ENCODE peak calls at places on chromosome 1, in ten cellular contexts. P is keratinocyte, D is PC-3, R is mucosa of descending colon, X is AG04450, H is prostate gland, V is A549, U is aorta, Q is transverse colon, E is left ventricle myocardium inferior. Y is an unnamed sample. For H3K9me3, the result is how much of the 10 kb centered on the place peaks cover.

GRCh38 chr1:97721221-97721620 is 199.6 kb downstream of the DPYD start:
- DNase-seq in R (no peak), P (no peak), X (no peak), E (no peak), D (no peak), V (no peak), Q (no peak), U (no peak), H (no peak), Y (no peak)

GRCh38 chr1:162385280-162385623 is 3.7 kb downstream of the C1orf226 start:
- DNase-seq in Q (no peak), H (no peak), D (no peak), V (no peak), R (no peak), U (no peak), P (no peak), E (no peak), X (no peak), Y (no peak)

GRCh38 chr1:109634771-109635750 is 15.4 kb downstream of the AMPD2 start:
- DNase-seq in H (peak), E (no peak), V (no peak), Q (no peak), R (peak), X (no peak), U (no peak), P (no peak), D (no peak), Y (no peak)

GRCh38 chr1:6124746-6125365 is 55.3 kb downstream of the CHD5 start:
- DNase-seq in Q (no peak), E (no peak), D (no peak), V (no peak), U (peak), R (peak), H (no peak), X (no peak), P (no peak), Y (no peak)

GRCh38 chr1:241499910-241500309 is 19.6 kb downstream of the FH start:
- DNase-seq in D (peak), R (no peak), E (no peak), X (peak), H (no peak), P (no peak), U (no peak), Q (no peak), V (peak), Y (no peak)

GRCh38 chr1:226457307-226457712 is 49.4 kb upstream of the PARP1 start:
- DNase-seq in Q (peak), U (no peak), V (peak), X (no peak), D (no peak), R (no peak), E (no peak), H (no peak), P (no peak), Y (no peak)

GRCh38 chr1:112719706-112720105 is 4.6 kb upstream of the PPM1J start:
- DNase-seq in X (no peak), H (no peak), P (no peak), V (no peak), R (no peak), D (no peak), E (no peak), U (no peak), Q (no peak), Y (no peak)

GRCh38 chr1:175317309-175317708 is 124.7 kb upstream of the KIAA0040 start:
- DNase-seq in V (no peak), U (no peak), R (no peak), X (no peak), E (no peak), D (peak), Q (no peak), H (no peak), P (no peak), Y (no peak)

GRCh38 chr1:212958175-212958574 is 7.8 kb downstream of the VASH2 start:
- DNase-seq in R (no peak), H (no peak), V (no peak), E (no peak), U (no peak), X (no peak), Q (no peak), D (no peak), P (no peak), Y (no peak)

GRCh38 chr1:173669491-173669941 is at the start of gene ANKRD45:
- DNase-seq in E (peak), H (peak), V (peak), U (peak), D (no peak), R (peak), P (no peak), X (no peak), Q (no peak), Y (peak)

GRCh38 chr1:248710305-248710900 is 7.8 kb upstream of the OR14I1 start:
- DNase-seq in H (no peak), P (no peak), Q (no peak), U (no peak), D (no peak), V (no peak), X (no peak), R (no peak), E (no peak), Y (no peak)
- H3K9me3 ChIP-seq in H (under half), P (under half), Q (under half), U (under half), D (under half), V (under half), X (under half), R (under half), E (under half), Y (under half)

GRCh38 chr1:151905070-151905442 is 4.3 kb downstream of the THEM4 start:
- DNase-seq in X (no peak), D (no peak), E (no peak), P (no peak), Q (no peak), H (no peak), R (no peak), U (no peak), V (no peak), Y (peak)
- H3K9me3 ChIP-seq in X (under half), D (under half), E (under half), P (under half), Q (under half), H (under half), R (under half), U (under half), V (under half), Y (under half)

GRCh38 chr1:31961536-31961935 is 23.4 kb upstream of the PTP4A2 start:
- DNase-seq in X (no peak), V (no peak), P (no peak), Q (no peak), R (no peak), U (no peak), D (no peak), E (no peak), H (no peak), Y (no peak)

GRCh38 chr1:31959521-31959920 is 21.4 kb upstream of the PTP4A2 start:
- DNase-seq in D (no peak), H (no peak), V (no peak), X (no peak), U (peak), R (no peak), Q (no peak), E (no peak), P (no peak), Y (no peak)

GRCh38 chr1:31955917-31956736 is 18.0 kb upstream of the PTP4A2 start:
- DNase-seq in D (peak), H (peak), Q (peak), X (peak), P (peak), R (peak), V (peak), E (peak), U (peak), Y (peak)

GRCh38 chr1:31957701-31958674 is 19.8 kb upstream of the PTP4A2 start:
- DNase-seq in P (no peak), U (peak), Q (no peak), V (peak), X (no peak), R (no peak), H (no peak), E (no peak), D (no peak), Y (no peak)

GRCh38 chr1:31959941-31960340 is 21.8 kb upstream of the PTP4A2 start:
- DNase-seq in V (no peak), H (no peak), D (no peak), E (no peak), Q (no peak), P (no peak), X (no peak), R (no peak), U (peak), Y (no peak)
- H3K9me3 ChIP-seq in V (under half), H (under half), D (under half), E (under half), Q (under half), P (under half), X (under half), R (under half), U (under half), Y (under half)

DNA sequence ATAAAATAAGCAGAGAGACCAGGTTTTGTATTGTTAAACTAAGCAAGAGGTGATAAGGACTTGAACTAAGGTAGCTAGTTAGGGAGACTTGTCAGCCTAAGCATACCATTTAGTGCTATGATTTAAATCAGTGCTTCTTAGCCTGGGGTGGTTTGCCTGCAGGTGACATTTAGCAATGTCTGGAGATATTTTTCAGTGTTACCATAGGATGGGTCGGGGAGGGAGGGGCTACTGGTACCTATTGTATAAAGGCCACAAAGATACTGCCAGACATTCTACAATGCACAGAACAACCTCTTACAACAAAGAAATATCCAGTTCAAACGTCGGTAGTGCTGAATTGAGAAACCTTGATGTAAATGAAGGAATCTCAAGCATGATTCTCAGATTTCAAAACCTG is 3.3 kb downstream of the ATP5PB start:
- DNase-seq in X (no peak), R (no peak), P (no peak), Q (no peak), D (no peak), H (no peak), U (no peak), E (no peak), V (no peak), Y (no peak)
- H3K9me3 ChIP-seq in X (under half), R (under half), P (under half), Q (under half), D (under half), H (under half), U (under half), E (under half), V (under half), Y (under half)

GRCh38 chr1:82165304-82165703 is 364.6 kb downstream of the ADGRL2 start:
- DNase-seq in H (no peak), Q (no peak), V (no peak), U (no peak), E (no peak), X (no peak), P (no peak), R (no peak), D (no peak), Y (no peak)
- H3K9me3 ChIP-seq in H (under half), Q (under half), V (under half), U (under half), E (under half), X (under half), P (under half), R (under half), D (under half), Y (under half)

GRCh38 chr1:119027759-119028158 is 39.6 kb upstream of the TBX15 start:
- DNase-seq in P (no peak), Q (no peak), V (no peak), R (no peak), U (no peak), D (peak), E (no peak), H (no peak), X (no peak), Y (no peak)
- H3K9me3 ChIP-seq in P (under half), Q (under half), V (under half), R (under half), U (under half), D (under half), E (under half), H (under half), X (under half), Y (under half)